ENCODE peak calls at places on chromosomes 11 and 22, in eight cellular contexts. U is suprapubic skin, C is H1, X is esophagus muscularis mucosa, D is breast epithelium, H is stomach, I is upper lobe of left lung, P is sigmoid colon. G is an unnamed sample.

GRCh38 chr11:31236052-31236652 is 133.4 kb downstream of the DCDC1 start:
- DNase-seq in U (no peak), C (no peak), X (no peak), D (no peak), H (no peak), I (no peak), P (no peak), G (no peak)

GRCh38 chr11:32829680-32830412 is at the start of gene PRRG4:
- DNase-seq in U (peak), C (no peak), X (no peak), D (peak), H (peak), I (peak), P (peak), G (no peak)

GRCh38 chr11:118610773-118611432 is 3.5 kb downstream of the PHLDB1 start:
- DNase-seq in U (peak), C (peak), X (peak), D (peak), H (peak), I (peak), P (peak), G (no peak)

GRCh38 chr22:32897400-32897799 is 95.9 kb downstream of the TIMP3 start:
- DNase-seq in U (no peak), C (no peak), X (no peak), D (no peak), H (no peak), I (no peak), P (no peak), G (no peak)

GRCh38 chr22:21594865-21595452 is 27.4 kb downstream of the UBE2L3 start:
- DNase-seq in U (no peak), C (no peak), X (no peak), D (no peak), H (no peak), I (no peak), P (no peak), G (no peak)

GRCh38 chr22:23836692-23837495 is 1.9 kb downstream of the DERL3 start:
- DNase-seq in U (no peak), C (no peak), X (no peak), D (no peak), H (no peak), I (no peak), P (peak), G (no peak)

GRCh38 chr11:68989936-68990606 is 9.3 kb upstream of the MRGPRD start:
- DNase-seq in U (peak), C (no peak), X (no peak), D (no peak), H (no peak), I (peak), P (peak), G (peak)

GRCh38 chr22:45554040-45554406 is 51.3 kb downstream of the FBLN1 start:
- DNase-seq in U (no peak), C (no peak), X (no peak), D (no peak), H (no peak), I (no peak), P (no peak), G (no peak)

GRCh38 chr11:14042686-14043440 is 80.3 kb downstream of the SPON1 start:
- DNase-seq in U (no peak), C (no peak), X (peak), D (no peak), H (no peak), I (no peak), P (no peak), G (no peak)

GRCh38 chr22:48868554-48868953 is 959.1 kb downstream of the BRD1 start:
- DNase-seq in U (no peak), C (no peak), X (no peak), D (no peak), H (no peak), I (peak), P (peak), G (no peak)

GRCh38 chr11:65305501-65306268 is 9.0 kb upstream of the CDC42EP2 start:
- DNase-seq in U (no peak), C (no peak), X (no peak), D (no peak), H (peak), I (peak), P (peak), G (no peak)

GRCh38 chr11:65309006-65309405 is 5.7 kb upstream of the CDC42EP2 start:
- DNase-seq in U (no peak), C (no peak), X (no peak), D (no peak), H (no peak), I (no peak), P (no peak), G (no peak)

GRCh38 chr11:65308281-65308891 is 6.3 kb upstream of the CDC42EP2 start:
- DNase-seq in U (no peak), C (no peak), X (no peak), D (no peak), H (peak), I (peak), P (no peak), G (no peak)

GRCh38 chr11:65310215-65310614 is 4.5 kb upstream of the CDC42EP2 start:
- DNase-seq in U (no peak), C (no peak), X (no peak), D (no peak), H (no peak), I (peak), P (no peak), G (no peak)

GRCh38 chr11:65307298-65308229 is 7.1 kb upstream of the CDC42EP2 start:
- DNase-seq in U (no peak), C (no peak), X (no peak), D (no peak), H (no peak), I (no peak), P (no peak), G (no peak)
- H3K27ac ChIP-seq in U (no peak), C (no peak), X (no peak), D (peak), H (peak), I (peak), P (no peak), G (no peak)

GRCh38 chr11:17073370-17074027 is 4.0 kb downstream of the RPS13 start:
- DNase-seq in U (no peak), C (no peak), X (no peak), D (no peak), H (no peak), I (no peak), P (no peak), G (no peak)
- TF ChIP-seq POLR2A in U (no peak), C (peak), X (no peak), D (no peak), H (no peak), I (no peak), P (no peak), G (no peak)

GRCh38 chr11:44747339-44747738 is 20.6 kb downstream of the TSPAN18 start:
- DNase-seq in U (no peak), C (no peak), X (no peak), D (no peak), H (no peak), I (no peak), P (no peak), G (no peak)

GRCh38 chr11:44748606-44749005 is 21.8 kb downstream of the TSPAN18 start:
- DNase-seq in U (no peak), C (no peak), X (no peak), D (no peak), H (no peak), I (no peak), P (no peak), G (no peak)

GRCh38 chr11:44750440-44751005 is 23.8 kb downstream of the TSPAN18 start:
- DNase-seq in U (no peak), C (no peak), X (no peak), D (no peak), H (no peak), I (no peak), P (no peak), G (no peak)

GRCh38 chr11:44747836-44748235 is 21.1 kb downstream of the TSPAN18 start:
- DNase-seq in U (no peak), C (no peak), X (no peak), D (no peak), H (no peak), I (no peak), P (peak), G (no peak)

GRCh38 chr11:44749160-44749559 is 22.4 kb downstream of the TSPAN18 start:
- DNase-seq in U (no peak), C (no peak), X (no peak), D (no peak), H (no peak), I (no peak), P (no peak), G (no peak)
- TF ChIP-seq POLR2AphosphoS5 in U (no peak), C (no peak), X (no peak), D (no peak), H (no peak), I (no peak), P (no peak), G (no peak)

DNA sequence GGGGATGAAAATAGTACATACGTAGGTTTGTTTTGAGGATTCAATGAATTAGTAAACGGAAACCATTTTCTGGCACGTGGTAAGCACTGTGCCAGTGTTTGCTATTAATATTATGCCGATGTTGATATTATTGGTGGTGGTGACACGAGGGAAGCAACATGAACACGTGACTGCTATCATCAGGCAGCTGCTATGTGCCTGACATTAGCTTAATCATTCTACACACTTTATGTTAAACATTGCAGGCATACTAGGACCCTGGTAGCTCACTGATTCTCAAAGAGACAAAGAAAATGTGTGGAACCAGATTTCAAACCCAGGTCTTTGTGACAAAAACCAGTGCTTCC is 656 bp downstream of the SRRD start:
- DNase-seq in U (no peak), C (no peak), X (no peak), D (no peak), H (no peak), I (no peak), P (no peak), G (no peak)
- H3K27ac ChIP-seq in U (peak), C (no peak), X (peak), D (peak), H (peak), I (peak), P (peak), G (peak)

GRCh38 chr22:38202437-38203089 is 769 bp downstream of the MAFF start:
- DNase-seq in U (peak), C (no peak), X (no peak), D (peak), H (peak), I (peak), P (peak), G (no peak)
- TF ChIP-seq POLR2A in U (no peak), C (no peak), X (no peak), D (peak), H (no peak), I (peak), P (no peak), G (peak)

DNA sequence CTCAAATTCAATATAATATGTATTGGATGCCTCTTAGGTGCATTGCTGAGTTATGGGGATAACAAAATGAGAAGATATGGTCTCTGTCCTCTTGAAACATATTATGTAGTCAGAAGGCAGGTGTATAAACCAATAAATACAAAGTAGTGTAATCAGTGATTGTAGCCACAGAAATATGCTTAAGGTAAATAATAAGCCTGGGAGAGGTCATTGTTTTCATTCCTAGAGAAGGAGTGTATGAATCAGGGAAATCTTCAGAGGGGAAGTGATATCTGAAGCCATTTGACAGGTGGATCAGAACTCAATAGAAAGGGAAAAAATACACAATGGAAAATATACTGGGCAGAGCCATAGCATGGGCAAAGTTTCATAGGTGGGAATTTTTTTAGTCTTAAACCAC is 192.7 kb downstream of the FAT3 start:
- DNase-seq in U (no peak), C (no peak), X (no peak), D (no peak), H (no peak), I (no peak), P (no peak), G (no peak)
- TF ChIP-seq POLR2AphosphoS5 in U (no peak), C (no peak), X (no peak), D (no peak), H (no peak), I (no peak), P (no peak), G (no peak)

DNA sequence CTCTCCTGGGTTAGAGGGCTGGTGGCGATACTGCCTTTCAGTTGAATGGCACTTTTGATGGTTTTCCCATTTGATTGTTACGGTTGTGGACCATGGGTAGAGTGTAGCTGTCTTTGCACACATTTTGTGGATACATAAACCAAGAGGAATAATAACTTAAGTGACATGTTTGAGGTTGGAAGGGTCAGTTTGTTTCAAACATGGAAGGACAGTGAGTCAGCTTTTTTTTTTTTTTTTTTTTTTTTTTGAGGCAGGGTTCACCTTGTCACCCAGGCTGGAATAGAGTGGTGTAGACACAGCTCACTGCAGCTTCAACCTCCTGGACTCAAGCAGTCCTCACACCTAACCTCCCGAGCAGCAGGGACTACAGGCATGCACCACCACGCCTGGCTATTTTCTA is 41.1 kb downstream of the PPFIA1 start:
- DNase-seq in U (no peak), C (no peak), X (no peak), D (no peak), H (no peak), I (peak), P (peak), G (no peak)
- H3K27ac ChIP-seq in U (no peak), C (peak), X (no peak), D (no peak), H (no peak), I (no peak), P (no peak), G (no peak)

GRCh38 chr11:129814244-129814992 is 1.2 kb upstream of the TMEM45B start:
- DNase-seq in U (no peak), C (no peak), X (no peak), D (no peak), H (no peak), I (no peak), P (no peak), G (no peak)
- TF ChIP-seq POLR2A in U (no peak), C (no peak), X (no peak), D (no peak), H (no peak), I (no peak), P (no peak), G (no peak)

DNA sequence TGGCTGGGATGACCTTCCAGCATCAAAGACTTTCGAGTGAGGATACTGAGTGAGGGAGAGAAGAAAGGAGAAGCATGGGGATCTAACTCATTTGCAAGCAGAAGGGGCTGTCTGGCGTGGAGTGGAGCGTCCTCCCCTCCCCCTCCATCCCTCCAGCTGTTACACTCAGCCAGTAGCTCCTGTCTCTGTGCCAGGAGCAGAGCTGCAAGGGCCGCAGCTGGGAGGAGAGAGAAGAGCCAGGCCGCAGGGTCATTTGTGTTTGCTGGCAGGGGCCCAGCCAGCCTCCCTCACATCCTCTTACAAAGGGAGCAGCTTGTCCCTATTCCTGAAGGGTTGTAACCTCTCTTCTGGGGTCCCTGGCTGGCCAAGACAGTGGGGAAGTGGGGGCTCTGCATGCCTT is 58.0 kb downstream of the NECTIN1 start:
- DNase-seq in U (no peak), C (no peak), X (no peak), D (no peak), H (peak), I (no peak), P (peak), G (no peak)
- TF ChIP-seq POLR2AphosphoS5 in U (no peak), C (no peak), X (no peak), D (no peak), H (no peak), I (no peak), P (no peak), G (no peak)

GRCh38 chr11:1300569-1301187 is 8.8 kb downstream of the TOLLIP start:
- DNase-seq in U (peak), C (no peak), X (no peak), D (peak), H (peak), I (no peak), P (no peak), G (peak)

GRCh38 chr11:1299621-1300020 is 9.8 kb downstream of the TOLLIP start:
- DNase-seq in U (peak), C (no peak), X (no peak), D (peak), H (peak), I (no peak), P (peak), G (peak)

GRCh38 chr11:1297576-1298473 is 11.6 kb downstream of the TOLLIP start:
- DNase-seq in U (peak), C (no peak), X (no peak), D (no peak), H (peak), I (no peak), P (no peak), G (no peak)

GRCh38 chr11:1300121-1300520 is 9.3 kb downstream of the TOLLIP start:
- DNase-seq in U (peak), C (no peak), X (no peak), D (peak), H (no peak), I (no peak), P (no peak), G (no peak)

GRCh38 chr11:1298695-1299492 is 10.5 kb downstream of the TOLLIP start:
- DNase-seq in U (peak), C (no peak), X (peak), D (peak), H (peak), I (peak), P (peak), G (no peak)
- H3K27ac ChIP-seq in U (peak), C (no peak), X (peak), D (peak), H (peak), I (peak), P (peak), G (peak)